ENCODE peak calls at places on chromosome 10, in five cellular contexts. One of them, this sample, is unnamed.

GRCh38 chr10:35643976-35644799 is 2.1 kb upstream of the FZD8 start:
- DNase-seq in GM23338: peak; percentile 46
- DNase-seq in neural progenitor cell: peak; percentile 44
- DNase-seq in SK-N-SH: no peak
- DNase-seq in OCI-LY7: no peak
- DNase-seq in this sample: peak; percentile 50

GRCh38 chr10:104230490-104230889 is 1.7 kb downstream of the CFAP43 start:
- DNase-seq in neural progenitor cell: no peak
- DNase-seq in GM23338: no peak
- DNase-seq in SK-N-SH: no peak
- DNase-seq in OCI-LY7: no peak
- DNase-seq in this sample: no peak

GRCh38 chr10:103578782-103579382 is 85.4 kb downstream of the NEURL1 start:
- DNase-seq in OCI-LY7: no peak
- DNase-seq in GM23338: no peak
- DNase-seq in SK-N-SH: no peak
- DNase-seq in neural progenitor cell: no peak
- DNase-seq in this sample: no peak

GRCh38 chr10:117894339-117894738 is 152.4 kb downstream of the RAB11FIP2 start:
- DNase-seq in SK-N-SH: no peak
- DNase-seq in GM23338: no peak
- DNase-seq in neural progenitor cell: no peak
- DNase-seq in OCI-LY7: no peak
- DNase-seq in this sample: no peak

GRCh38 chr10:33333260-33334169 is 952 bp downstream of the NRP1 start:
- DNase-seq in neural progenitor cell: no peak
- DNase-seq in OCI-LY7: no peak
- DNase-seq in GM23338: no peak
- DNase-seq in SK-N-SH: no peak
- DNase-seq in this sample: peak; percentile 46

GRCh38 chr10:16909271-16909767 is 92.1 kb upstream of the RSU1 start:
- DNase-seq in GM23338: no peak
- DNase-seq in OCI-LY7: no peak
- DNase-seq in neural progenitor cell: no peak
- DNase-seq in SK-N-SH: peak; percentile 64
- DNase-seq in this sample: peak; percentile 73

GRCh38 chr10:80154978-80155695 is 22.6 kb downstream of the PLAC9 start:
- DNase-seq in SK-N-SH: no peak
- DNase-seq in GM23338: no peak
- DNase-seq in neural progenitor cell: no peak
- DNase-seq in OCI-LY7: no peak
- DNase-seq in this sample: peak; percentile 95

GRCh38 chr10:123398180-123398591 is 244.0 kb downstream of the BUB3 start:
- DNase-seq in neural progenitor cell: no peak
- DNase-seq in GM23338: no peak
- DNase-seq in OCI-LY7: peak; percentile 79
- DNase-seq in SK-N-SH: no peak
- DNase-seq in this sample: no peak

GRCh38 chr10:7251696-7252465 is 159.0 kb downstream of the SFMBT2 start:
- DNase-seq in OCI-LY7: no peak
- DNase-seq in SK-N-SH: peak; percentile 66
- DNase-seq in neural progenitor cell: no peak
- DNase-seq in GM23338: no peak
- DNase-seq in this sample: no peak

GRCh38 chr10:90583416-90583815 is 274.4 kb downstream of the HTR7 start:
- DNase-seq in SK-N-SH: no peak
- DNase-seq in GM23338: no peak
- DNase-seq in neural progenitor cell: no peak
- DNase-seq in OCI-LY7: no peak
- DNase-seq in this sample: no peak

GRCh38 chr10:34522542-34522941 is 292.6 kb downstream of the PARD3 start:
- DNase-seq in OCI-LY7: peak; percentile 52
- DNase-seq in SK-N-SH: peak; percentile 22
- DNase-seq in GM23338: peak; percentile 55
- DNase-seq in neural progenitor cell: peak; percentile 11
- DNase-seq in this sample: no peak

GRCh38 chr10:93072225-93072712 is 1.4 kb upstream of the CYP26A1 start:
- DNase-seq in GM23338: peak; percentile 51
- DNase-seq in OCI-LY7: no peak
- DNase-seq in SK-N-SH: no peak
- DNase-seq in neural progenitor cell: no peak
- DNase-seq in this sample: peak; percentile 18

GRCh38 chr10:99781734-99782429 is 558 bp upstream of the ABCC2 start:
- DNase-seq in neural progenitor cell: no peak
- DNase-seq in SK-N-SH: no peak
- DNase-seq in OCI-LY7: no peak
- DNase-seq in GM23338: no peak
- DNase-seq in this sample: no peak

GRCh38 chr10:124517466-124517865 is 55.8 kb downstream of the LHPP start:
- DNase-seq in GM23338: no peak
- DNase-seq in SK-N-SH: no peak
- DNase-seq in neural progenitor cell: peak; percentile 1
- DNase-seq in OCI-LY7: no peak
- DNase-seq in this sample: no peak

GRCh38 chr10:119375574-119376265 is 166.8 kb downstream of the RGS10 start:
- DNase-seq in neural progenitor cell: peak; percentile 62
- DNase-seq in GM23338: no peak
- DNase-seq in SK-N-SH: no peak
- DNase-seq in OCI-LY7: no peak
- DNase-seq in this sample: peak; percentile 24

GRCh38 chr10:89651916-89652573 is 7.0 kb upstream of the PANK1 start:
- DNase-seq in neural progenitor cell: no peak
- DNase-seq in GM23338: no peak
- DNase-seq in OCI-LY7: peak; percentile 2
- DNase-seq in SK-N-SH: no peak
- DNase-seq in this sample: no peak

GRCh38 chr10:95264227-95265051 is 26.4 kb downstream of the PDLIM1 start:
- DNase-seq in OCI-LY7: no peak
- DNase-seq in neural progenitor cell: peak; percentile 42
- DNase-seq in SK-N-SH: no peak
- DNase-seq in GM23338: peak; percentile 91
- DNase-seq in this sample: no peak

GRCh38 chr10:25061711-25062455 is 45.5 kb downstream of the THNSL1 start:
- DNase-seq in SK-N-SH: no peak
- DNase-seq in OCI-LY7: no peak
- DNase-seq in GM23338: no peak
- DNase-seq in neural progenitor cell: no peak
- DNase-seq in this sample: peak; percentile 68

GRCh38 chr10:19209319-19209718 is 160.7 kb downstream of the MALRD1 start:
- DNase-seq in GM23338: no peak
- DNase-seq in neural progenitor cell: no peak
- DNase-seq in OCI-LY7: no peak
- DNase-seq in SK-N-SH: peak; percentile 26
- DNase-seq in this sample: no peak

GRCh38 chr10:32692174-32692573 is 246.2 kb downstream of the CCDC7 start:
- DNase-seq in OCI-LY7: no peak
- DNase-seq in SK-N-SH: no peak
- DNase-seq in neural progenitor cell: peak; percentile 2
- DNase-seq in GM23338: no peak
- DNase-seq in this sample: peak; percentile 86

GRCh38 chr10:132448248-132448731 is 51.3 kb downstream of the PWWP2B start:
- DNase-seq in SK-N-SH: peak; percentile 86
- DNase-seq in GM23338: peak; percentile 79
- DNase-seq in OCI-LY7: peak; percentile 90
- DNase-seq in neural progenitor cell: peak; percentile 69
- DNase-seq in this sample: peak; percentile 28

GRCh38 chr10:78849731-78850130 is 219.0 kb upstream of the ZMIZ1 start:
- DNase-seq in GM23338: no peak
- DNase-seq in OCI-LY7: no peak
- DNase-seq in SK-N-SH: no peak
- DNase-seq in neural progenitor cell: no peak
- DNase-seq in this sample: no peak
- H2AFZ ChIP-seq in GM23338: no peak overlapping the region
- H2AFZ ChIP-seq in OCI-LY7: no peak overlapping the region
- H2AFZ ChIP-seq in SK-N-SH: no peak overlapping the region
- H2AFZ ChIP-seq in neural progenitor cell: no peak overlapping the region
- H2AFZ ChIP-seq in this sample: no peak overlapping the region

GRCh38 chr10:44063686-44064085 is 321.2 kb downstream of the CXCL12 start:
- DNase-seq in neural progenitor cell: no peak
- DNase-seq in OCI-LY7: no peak
- DNase-seq in GM23338: no peak
- DNase-seq in SK-N-SH: no peak
- DNase-seq in this sample: no peak
- TF ChIP-seq EZH2phosphoT487 in neural progenitor cell: no peak
- TF ChIP-seq EZH2phosphoT487 in OCI-LY7: no peak
- TF ChIP-seq EZH2phosphoT487 in GM23338: no peak
- TF ChIP-seq EZH2phosphoT487 in SK-N-SH: no peak
- TF ChIP-seq EZH2phosphoT487 in this sample: no peak

GRCh38 chr10:62873866-62874265 is 57.7 kb upstream of the EGR2 start:
- DNase-seq in neural progenitor cell: no peak
- DNase-seq in GM23338: no peak
- DNase-seq in OCI-LY7: no peak
- DNase-seq in SK-N-SH: no peak
- DNase-seq in this sample: no peak
- H2AFZ ChIP-seq in neural progenitor cell: no peak overlapping the region
- H2AFZ ChIP-seq in GM23338: no peak overlapping the region
- H2AFZ ChIP-seq in OCI-LY7: no peak overlapping the region
- H2AFZ ChIP-seq in SK-N-SH: no peak overlapping the region
- H2AFZ ChIP-seq in this sample: no peak overlapping the region

GRCh38 chr10:30185916-30186315 is 126.5 kb upstream of the JCAD start:
- DNase-seq in neural progenitor cell: no peak
- DNase-seq in OCI-LY7: no peak
- DNase-seq in GM23338: no peak
- DNase-seq in SK-N-SH: no peak
- DNase-seq in this sample: peak; percentile 92
- TF ChIP-seq EZH2phosphoT487 in neural progenitor cell: no peak
- TF ChIP-seq EZH2phosphoT487 in OCI-LY7: no peak
- TF ChIP-seq EZH2phosphoT487 in GM23338: no peak
- TF ChIP-seq EZH2phosphoT487 in SK-N-SH: no peak
- TF ChIP-seq EZH2phosphoT487 in this sample: no peak

DNA sequence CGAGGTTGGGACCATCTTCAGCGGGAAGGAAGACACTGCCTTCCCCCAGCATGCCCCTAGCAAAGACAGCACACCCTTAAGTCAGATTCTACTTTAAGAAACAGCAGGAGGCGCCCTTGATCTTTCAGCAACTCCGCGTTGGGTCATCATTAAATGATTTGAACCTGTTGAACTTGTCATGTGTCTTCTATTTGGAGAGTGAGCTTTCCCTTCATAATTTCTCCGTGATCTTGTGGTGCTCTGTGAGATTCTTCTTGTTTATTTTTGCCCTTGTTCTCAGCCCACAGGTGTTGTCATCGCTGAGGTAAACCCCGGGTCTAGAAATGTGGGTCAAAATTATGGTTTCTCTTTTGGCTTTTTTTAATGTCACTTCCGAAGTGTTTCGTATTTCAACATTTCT is 49.5 kb upstream of the PITRM1 start:
- DNase-seq in OCI-LY7: no peak
- DNase-seq in SK-N-SH: no peak
- DNase-seq in neural progenitor cell: peak; percentile 34
- DNase-seq in GM23338: peak; percentile 81
- DNase-seq in this sample: peak; percentile 74
- H2AFZ ChIP-seq in OCI-LY7: no peak overlapping the region
- H2AFZ ChIP-seq in SK-N-SH: no peak overlapping the region
- H2AFZ ChIP-seq in neural progenitor cell: no peak overlapping the region
- H2AFZ ChIP-seq in GM23338: no peak overlapping the region
- H2AFZ ChIP-seq in this sample: peak overlapping the region; percentile 53

GRCh38 chr10:96290368-96291133 is 13.7 kb upstream of the DNTT start:
- DNase-seq in SK-N-SH: no peak
- DNase-seq in neural progenitor cell: no peak
- DNase-seq in GM23338: no peak
- DNase-seq in OCI-LY7: no peak
- DNase-seq in this sample: no peak
- TF ChIP-seq EZH2phosphoT487 in SK-N-SH: no peak
- TF ChIP-seq EZH2phosphoT487 in neural progenitor cell: no peak
- TF ChIP-seq EZH2phosphoT487 in GM23338: no peak
- TF ChIP-seq EZH2phosphoT487 in OCI-LY7: no peak
- TF ChIP-seq EZH2phosphoT487 in this sample: no peak

GRCh38 chr10:51862149-51862548 is 162.8 kb upstream of the CSTF2T start:
- DNase-seq in OCI-LY7: no peak
- DNase-seq in GM23338: no peak
- DNase-seq in neural progenitor cell: no peak
- DNase-seq in SK-N-SH: no peak
- DNase-seq in this sample: no peak

GRCh38 chr10:51857326-51857725 is 157.9 kb upstream of the CSTF2T start:
- DNase-seq in neural progenitor cell: peak; percentile 31
- DNase-seq in GM23338: no peak
- DNase-seq in OCI-LY7: no peak
- DNase-seq in SK-N-SH: no peak
- DNase-seq in this sample: no peak

GRCh38 chr10:51861731-51862130 is 162.3 kb upstream of the CSTF2T start:
- DNase-seq in neural progenitor cell: no peak
- DNase-seq in OCI-LY7: no peak
- DNase-seq in SK-N-SH: no peak
- DNase-seq in GM23338: no peak
- DNase-seq in this sample: no peak

GRCh38 chr10:51860257-51860656 is 160.9 kb upstream of the CSTF2T start:
- DNase-seq in GM23338: no peak
- DNase-seq in OCI-LY7: no peak
- DNase-seq in neural progenitor cell: no peak
- DNase-seq in SK-N-SH: no peak
- DNase-seq in this sample: peak; percentile 83
- H2AFZ ChIP-seq in GM23338: no peak overlapping the region
- H2AFZ ChIP-seq in OCI-LY7: no peak overlapping the region
- H2AFZ ChIP-seq in neural progenitor cell: no peak overlapping the region
- H2AFZ ChIP-seq in SK-N-SH: no peak overlapping the region
- H2AFZ ChIP-seq in this sample: peak overlapping the region; percentile 60